ENCODE peak calls at places on chromosomes 7 and 10, in six cellular contexts. H is endothelial cell of umbilical vein, D is A549, P is K562, G is HepG2, Y is GM12878. V is an unnamed sample.

GRCh38 chr10:70462349-70462984 is 16.1 kb upstream of the PALD1 start:
- DNase-seq in H (no peak), D (peak), P (no peak), G (no peak), Y (no peak), V (no peak)

GRCh38 chr7:126227643-126228042 is 1025.1 kb downstream of the GRM8 start:
- DNase-seq in H (no peak), D (no peak), P (no peak), G (no peak), Y (no peak), V (no peak)

GRCh38 chr10:22477365-22478287 is 132.3 kb downstream of the SPAG6 start:
- DNase-seq in H (no peak), D (no peak), P (no peak), G (no peak), Y (no peak), V (no peak)

GRCh38 chr7:151579642-151580041 is 59.9 kb upstream of the RHEB start:
- DNase-seq in H (no peak), D (peak), P (no peak), G (no peak), Y (no peak), V (peak)

GRCh38 chr7:104017001-104017400 is 27.5 kb upstream of the RELN start:
- DNase-seq in H (no peak), D (no peak), P (no peak), G (no peak), Y (no peak), V (peak)

GRCh38 chr7:44072364-44073231 is 7.2 kb upstream of the PGAM2 start:
- DNase-seq in H (peak), D (peak), P (peak), G (peak), Y (no peak), V (peak)

GRCh38 chr10:34364253-34365037 is 450.7 kb downstream of the PARD3 start:
- DNase-seq in H (no peak), D (peak), P (no peak), G (peak), Y (no peak), V (no peak)

GRCh38 chr10:131692686-131693334 is 208.0 kb upstream of the PPP2R2D start:
- DNase-seq in H (no peak), D (no peak), P (no peak), G (no peak), Y (no peak), V (no peak)

GRCh38 chr7:79548616-79549206 is 95.2 kb upstream of the MAGI2 start:
- DNase-seq in H (no peak), D (no peak), P (no peak), G (peak), Y (no peak), V (peak)

GRCh38 chr7:151093748-151094147 is 7.5 kb downstream of the AGAP3 start:
- DNase-seq in H (no peak), D (no peak), P (no peak), G (no peak), Y (no peak), V (no peak)

GRCh38 chr7:3244241-3244814 is 56.7 kb upstream of the SDK1 start:
- DNase-seq in H (peak), D (peak), P (no peak), G (peak), Y (no peak), V (no peak)

GRCh38 chr10:24262929-24263653 is 54.2 kb downstream of the KIAA1217 start:
- DNase-seq in H (no peak), D (no peak), P (no peak), G (no peak), Y (no peak), V (no peak)

GRCh38 chr7:100510437-100511239 is 26.9 kb downstream of the NYAP1 start:
- DNase-seq in H (no peak), D (no peak), P (peak), G (no peak), Y (no peak), V (no peak)

GRCh38 chr7:103132995-103133688 is 15.8 kb downstream of the NAPEPLD start:
- DNase-seq in H (no peak), D (no peak), P (no peak), G (no peak), Y (no peak), V (no peak)

GRCh38 chr10:79050896-79051555 is 17.7 kb upstream of the ZMIZ1 start:
- DNase-seq in H (no peak), D (no peak), P (no peak), G (no peak), Y (no peak), V (no peak)

GRCh38 chr7:19567011-19567410 is 141.8 kb downstream of the POLR1F start:
- DNase-seq in H (no peak), D (no peak), P (no peak), G (no peak), Y (no peak), V (no peak)
- TF ChIP-seq MYC in H (no peak), D (no peak), P (no peak), G (no peak), Y (no peak), V (no peak)

DNA sequence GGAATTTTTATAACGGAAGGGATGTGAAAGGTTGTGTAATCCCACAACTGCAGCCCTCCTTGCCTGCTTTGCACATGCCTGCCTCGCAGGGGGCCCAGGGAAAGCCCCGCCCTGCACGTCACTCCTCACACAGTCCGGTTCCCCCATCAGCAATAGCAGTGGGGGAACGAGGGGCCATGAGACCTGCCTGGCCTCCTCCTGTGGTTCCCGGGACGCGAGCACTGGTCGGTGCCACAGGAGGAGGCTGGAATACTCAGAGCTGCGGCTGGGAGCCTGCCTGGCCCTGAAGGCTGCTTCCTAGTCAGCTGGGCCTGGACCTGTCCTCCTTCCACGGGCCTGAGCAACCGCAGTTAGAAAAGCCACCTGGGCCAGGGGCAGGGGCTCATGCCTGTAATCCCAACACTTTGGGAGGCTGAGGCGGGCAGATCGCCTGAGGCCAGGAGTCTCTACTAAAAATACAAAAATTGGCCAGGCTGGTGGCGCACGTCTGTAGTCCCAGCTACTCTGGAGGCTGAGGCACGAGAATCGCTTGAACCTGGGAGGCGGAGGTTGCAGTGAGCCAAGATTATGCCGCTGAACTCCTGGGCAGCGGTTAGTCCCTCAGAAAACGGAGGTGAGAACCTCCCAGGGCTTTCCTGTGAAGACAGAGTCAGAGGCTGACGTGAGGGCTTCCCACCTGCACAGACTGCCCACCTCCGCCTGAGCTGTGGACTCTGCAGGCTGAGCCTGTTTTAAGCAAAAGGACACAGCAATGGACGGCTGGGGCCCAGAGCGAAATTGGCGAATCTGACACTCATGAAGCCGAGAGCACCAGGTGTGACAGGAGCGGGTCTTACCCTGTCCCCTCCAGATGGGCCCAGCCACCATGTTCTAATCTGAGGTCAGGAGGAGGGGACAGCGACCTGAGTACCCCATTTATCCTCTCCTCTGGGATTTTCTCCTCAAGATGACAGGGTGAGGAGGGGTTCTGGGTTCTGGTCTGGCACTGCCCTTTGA is 52.9 kb downstream of the VIPR2 start:
- DNase-seq in H (no peak), D (no peak), P (no peak), G (no peak), Y (no peak), V (no peak)
- H3K4me3 ChIP-seq in H (no peak), D (no peak), P (no peak), G (no peak), Y (no peak), V (no peak)

DNA sequence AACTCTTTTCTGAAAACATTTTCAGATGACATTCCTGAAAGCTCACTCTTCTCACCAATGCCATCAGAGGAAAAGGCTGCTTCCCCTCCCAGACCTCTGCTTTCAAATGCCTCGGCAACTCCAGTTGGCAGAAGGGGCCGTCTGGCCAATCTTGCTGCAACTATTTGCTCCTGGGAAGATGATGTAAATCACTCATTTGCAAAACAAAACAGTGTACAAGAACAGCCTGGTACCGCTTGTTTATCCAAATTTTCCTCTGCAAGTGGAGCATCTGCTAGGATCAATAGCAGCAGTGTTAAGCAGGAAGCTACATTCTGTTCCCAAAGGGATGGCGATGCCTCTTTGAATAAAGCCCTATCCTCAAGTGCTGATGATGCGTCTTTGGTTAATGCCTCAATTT is 16.5 kb downstream of the ANLN start:
- DNase-seq in H (peak), D (no peak), P (no peak), G (no peak), Y (no peak), V (no peak)
- TF ChIP-seq MYC in H (no peak), D (no peak), P (no peak), G (no peak), Y (no peak), V (no peak)

DNA sequence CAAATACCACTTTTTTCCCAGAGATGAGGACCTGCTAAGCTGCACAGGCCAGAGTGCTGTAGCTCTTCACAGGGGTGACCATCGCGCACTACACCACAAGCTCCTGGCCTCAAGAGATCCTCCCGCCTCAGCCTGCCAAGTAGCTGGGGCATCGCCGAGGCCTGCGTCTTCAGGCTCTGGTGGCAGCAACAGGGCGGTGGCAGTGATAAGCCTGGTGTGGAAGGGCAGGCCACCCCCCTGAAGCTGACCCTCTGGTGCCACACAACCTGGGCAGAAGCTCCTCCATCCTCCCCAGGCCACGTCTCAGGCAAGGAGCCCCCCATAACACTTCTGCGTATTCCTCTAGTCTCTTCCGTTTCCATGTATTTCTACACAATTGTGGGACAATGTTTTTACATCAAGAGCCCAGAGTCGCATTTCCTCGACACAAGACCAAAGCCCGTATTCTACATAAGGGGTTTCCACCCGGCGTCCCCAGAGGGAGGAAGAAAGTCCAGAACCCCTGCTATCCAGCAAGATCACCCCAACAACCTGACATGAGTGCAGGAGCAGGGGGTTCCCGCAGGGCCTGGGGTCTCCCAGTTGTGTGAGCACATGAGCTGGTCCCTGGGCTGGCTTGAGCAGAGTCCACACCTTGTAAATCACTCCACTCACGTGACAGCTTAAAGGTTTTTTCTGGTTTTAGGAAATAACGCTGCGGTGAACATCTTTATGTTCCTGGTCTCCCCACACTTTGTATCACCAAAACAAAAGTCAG is 37.6 kb upstream of the NCAPG2 start:
- DNase-seq in H (no peak), D (no peak), P (no peak), G (no peak), Y (no peak), V (no peak)
- H3K4me3 ChIP-seq in H (no peak), D (no peak), P (no peak), G (no peak), Y (no peak), V (no peak)

GRCh38 chr10:360653-361052 is 225.4 kb downstream of the ZMYND11 start:
- DNase-seq in H (no peak), D (no peak), P (no peak), G (peak), Y (no peak), V (no peak)

GRCh38 chr10:359762-360161 is 224.5 kb downstream of the ZMYND11 start:
- DNase-seq in H (no peak), D (no peak), P (no peak), G (no peak), Y (no peak), V (no peak)

GRCh38 chr10:361203-362135 is 226.2 kb downstream of the ZMYND11 start:
- DNase-seq in H (no peak), D (no peak), P (no peak), G (no peak), Y (no peak), V (no peak)

GRCh38 chr10:357201-357950 is 222.1 kb downstream of the ZMYND11 start:
- DNase-seq in H (no peak), D (no peak), P (no peak), G (no peak), Y (no peak), V (no peak)

DNA sequence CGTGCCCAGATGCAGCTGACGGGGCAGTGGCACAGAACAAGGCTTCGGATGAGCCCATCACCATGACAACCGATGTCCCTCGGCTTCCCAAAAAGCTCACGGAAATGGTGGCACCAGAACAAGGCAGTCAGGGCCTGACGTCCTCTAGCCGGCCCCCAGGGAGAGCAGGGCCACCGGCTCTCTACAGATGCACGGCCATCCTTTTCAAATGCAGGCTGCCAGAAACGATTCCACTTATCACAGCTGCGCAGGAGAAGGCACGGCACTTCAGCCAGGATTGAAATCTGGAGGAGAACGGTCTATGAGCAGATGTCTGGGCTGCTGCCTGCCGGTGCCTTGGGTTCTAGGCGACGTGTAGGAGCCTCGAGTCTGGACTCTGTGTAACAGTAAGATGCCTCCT is 223.8 kb downstream of the ZMYND11 start:
- DNase-seq in H (no peak), D (no peak), P (no peak), G (no peak), Y (no peak), V (no peak)
- TF ChIP-seq MYC in H (no peak), D (no peak), P (no peak), G (no peak), Y (no peak), V (no peak)

GRCh38 chr7:130902755-130903357 is 168.8 kb upstream of the KLF14 start:
- DNase-seq in H (no peak), D (no peak), P (no peak), G (no peak), Y (no peak), V (no peak)

GRCh38 chr7:130900471-130901076 is 166.6 kb upstream of the KLF14 start:
- DNase-seq in H (no peak), D (no peak), P (no peak), G (no peak), Y (no peak), V (no peak)

GRCh38 chr7:130903358-130903974 is 169.5 kb upstream of the KLF14 start:
- DNase-seq in H (peak), D (peak), P (peak), G (no peak), Y (no peak), V (no peak)

GRCh38 chr7:130899638-130900401 is 165.8 kb upstream of the KLF14 start:
- DNase-seq in H (no peak), D (no peak), P (no peak), G (peak), Y (no peak), V (no peak)

DNA sequence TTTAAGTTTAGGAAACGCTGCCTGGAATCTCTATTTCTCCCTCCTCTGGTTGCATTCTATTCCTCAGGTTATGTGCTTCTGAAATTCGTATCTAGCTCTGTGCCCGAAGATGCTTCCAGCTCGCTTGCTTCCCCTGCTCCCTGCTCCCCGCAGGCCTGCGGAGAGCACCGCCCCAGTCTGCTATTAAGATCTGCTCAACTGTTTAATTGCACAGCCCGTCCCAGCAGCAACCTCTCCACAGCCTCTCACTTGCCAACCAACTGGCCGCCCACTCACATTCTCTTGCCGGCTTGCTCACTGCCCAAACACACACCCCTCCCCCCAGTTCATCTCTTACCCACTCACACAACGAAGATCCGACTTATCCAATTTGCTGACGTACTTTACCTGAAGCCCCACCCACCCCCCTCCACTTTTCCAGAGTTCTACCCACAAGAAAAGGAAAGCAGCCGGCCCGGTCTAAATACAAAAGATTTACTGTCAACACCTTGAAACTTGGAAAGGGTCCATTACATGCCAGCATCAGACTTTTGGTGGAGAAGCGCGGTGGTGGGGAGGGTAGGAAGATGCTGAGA is 167.3 kb upstream of the KLF14 start:
- DNase-seq in H (no peak), D (peak), P (no peak), G (no peak), Y (no peak), V (no peak)
- H3K4me3 ChIP-seq in H (no peak), D (peak), P (no peak), G (no peak), Y (no peak), V (no peak)

V was measured in NB4.